ENCODE peak calls at places on chromosomes 12 and 14, in eight cellular contexts. L is transverse colon, S is breast epithelium, V is GM12878, D is tibial nerve, J is ovary, N is HCT116, G is lower leg skin. H is an unnamed sample.

GRCh38 chr14:73325630-73326299 is 88.5 kb downstream of the PAPLN start:
- DNase-seq in L (no peak), S (no peak), V (no peak), D (no peak), J (no peak), N (no peak), G (no peak), H (no peak)

GRCh38 chr14:29601559-29602109 is 326.0 kb downstream of the PRKD1 start:
- DNase-seq in L (no peak), S (no peak), V (no peak), D (no peak), J (no peak), N (no peak), G (no peak), H (no peak)

GRCh38 chr12:69240625-69240984 is 1.2 kb downstream of the CPSF6 start:
- DNase-seq in L (no peak), S (no peak), V (no peak), D (no peak), J (no peak), N (no peak), G (no peak), H (peak)

GRCh38 chr12:114684098-114684869 is at the start of gene TBX3:
- DNase-seq in L (peak), S (peak), V (no peak), D (peak), J (peak), N (peak), G (peak), H (peak)

GRCh38 chr12:22474970-22475720 is 69.2 kb downstream of the C2CD5 start:
- DNase-seq in L (no peak), S (no peak), V (no peak), D (no peak), J (no peak), N (no peak), G (no peak), H (no peak)

GRCh38 chr12:91419809-91420208 is 237.2 kb upstream of the DCN start:
- DNase-seq in L (no peak), S (no peak), V (no peak), D (no peak), J (no peak), N (no peak), G (no peak), H (no peak)

GRCh38 chr12:11446372-11446771 is 51.0 kb upstream of the PRB2 start:
- DNase-seq in L (no peak), S (no peak), V (no peak), D (no peak), J (no peak), N (no peak), G (no peak), H (no peak)

GRCh38 chr12:66708704-66709443 is 30.0 kb upstream of the GRIP1 start:
- DNase-seq in L (no peak), S (no peak), V (no peak), D (no peak), J (no peak), N (no peak), G (no peak), H (peak)

GRCh38 chr12:31588976-31589375 is 2.0 kb downstream of the DENND5B start:
- DNase-seq in L (no peak), S (no peak), V (no peak), D (no peak), J (no peak), N (no peak), G (no peak), H (no peak)

GRCh38 chr12:94689002-94689645 is 38.8 kb upstream of the TMCC3 start:
- DNase-seq in L (no peak), S (no peak), V (no peak), D (no peak), J (no peak), N (no peak), G (no peak), H (no peak)

GRCh38 chr12:32671930-32672785 is 6.9 kb upstream of the DNM1L start:
- DNase-seq in L (peak), S (no peak), V (no peak), D (peak), J (peak), N (peak), G (peak), H (peak)

GRCh38 chr12:47801170-47801903 is 18.4 kb downstream of the HDAC7 start:
- DNase-seq in L (no peak), S (no peak), V (no peak), D (no peak), J (no peak), N (no peak), G (no peak), H (no peak)

GRCh38 chr14:50396636-50397460 is at the start of gene CDKL1:
- DNase-seq in L (peak), S (peak), V (no peak), D (peak), J (peak), N (no peak), G (peak), H (peak)

GRCh38 chr14:73725116-73726024 is 11.2 kb upstream of the PNMA1 start:
- DNase-seq in L (no peak), S (no peak), V (no peak), D (peak), J (no peak), N (no peak), G (no peak), H (peak)

GRCh38 chr14:49584058-49584457 is 2.1 kb downstream of the RPS29 start:
- DNase-seq in L (no peak), S (no peak), V (no peak), D (no peak), J (no peak), N (no peak), G (no peak), H (no peak)

GRCh38 chr12:117599849-117600248 is 238.4 kb upstream of the NOS1 start:
- DNase-seq in L (no peak), S (no peak), V (no peak), D (no peak), J (no peak), N (peak), G (no peak), H (no peak)

GRCh38 chr14:101078105-101078891 is 174.8 kb upstream of the RTL1 start:
- DNase-seq in L (peak), S (no peak), V (no peak), D (no peak), J (no peak), N (no peak), G (peak), H (no peak)

GRCh38 chr14:72560856-72561493 is 332.9 kb downstream of the DPF3 start:
- DNase-seq in L (no peak), S (no peak), V (no peak), D (no peak), J (no peak), N (no peak), G (no peak), H (no peak)

GRCh38 chr12:2306012-2306411 is 253.2 kb downstream of the CACNA1C start:
- DNase-seq in L (no peak), S (no peak), V (no peak), D (no peak), J (no peak), N (no peak), G (no peak), H (no peak)

GRCh38 chr12:25723921-25724491 is 170.9 kb upstream of the LMNTD1 start:
- DNase-seq in L (no peak), S (no peak), V (no peak), D (no peak), J (no peak), N (no peak), G (peak), H (no peak)

GRCh38 chr14:64763801-64764511 is 59.7 kb downstream of the PLEKHG3 start:
- DNase-seq in L (peak), S (no peak), V (no peak), D (peak), J (peak), N (no peak), G (no peak), H (peak)

GRCh38 chr14:71555654-71556559 is 376.3 kb upstream of the RGS6 start:
- DNase-seq in L (peak), S (no peak), V (peak), D (no peak), J (no peak), N (no peak), G (no peak), H (no peak)

GRCh38 chr14:95349241-95349640 is 29.5 kb upstream of the CLMN start:
- DNase-seq in L (no peak), S (no peak), V (no peak), D (no peak), J (no peak), N (no peak), G (no peak), H (no peak)

GRCh38 chr12:47576256-47576655 is 129.6 kb downstream of the RPAP3 start:
- DNase-seq in L (no peak), S (no peak), V (no peak), D (no peak), J (no peak), N (no peak), G (no peak), H (no peak)

GRCh38 chr12:31629756-31630732 is 29.4 kb upstream of the ETFBKMT start:
- DNase-seq in L (no peak), S (no peak), V (no peak), D (no peak), J (peak), N (no peak), G (no peak), H (no peak)

GRCh38 chr12:49535921-49536525 is 2.8 kb upstream of the KCNH3 start:
- DNase-seq in L (no peak), S (no peak), V (no peak), D (no peak), J (no peak), N (no peak), G (no peak), H (no peak)

GRCh38 chr14:51539571-51540037 is 112.1 kb upstream of the FRMD6 start:
- DNase-seq in L (no peak), S (no peak), V (no peak), D (no peak), J (no peak), N (no peak), G (no peak), H (no peak)

GRCh38 chr12:116294464-116295002 is 17.0 kb upstream of the MED13L start:
- DNase-seq in L (no peak), S (no peak), V (no peak), D (no peak), J (no peak), N (no peak), G (no peak), H (no peak)

GRCh38 chr12:1878695-1879094 is 39.8 kb downstream of the CACNA2D4 start:
- DNase-seq in L (no peak), S (no peak), V (no peak), D (peak), J (no peak), N (no peak), G (no peak), H (no peak)

GRCh38 chr12:49059063-49059384 is 1.6 kb downstream of the KMT2D start:
- DNase-seq in L (no peak), S (no peak), V (no peak), D (no peak), J (no peak), N (no peak), G (no peak), H (no peak)

GRCh38 chr14:59679872-59680271 is 103.3 kb upstream of the CCDC175 start:
- DNase-seq in L (no peak), S (no peak), V (no peak), D (peak), J (no peak), N (no peak), G (peak), H (no peak)

GRCh38 chr14:64503184-64503433 is 529 bp downstream of the ZBTB25 start:
- DNase-seq in L (no peak), S (no peak), V (no peak), D (no peak), J (no peak), N (no peak), G (no peak), H (no peak)

GRCh38 chr12:55789893-55790292 is 27.6 kb downstream of the SARNP start:
- DNase-seq in L (no peak), S (no peak), V (no peak), D (no peak), J (no peak), N (no peak), G (no peak), H (no peak)

GRCh38 chr12:45273717-45274271 is 57.9 kb downstream of the ANO6 start:
- DNase-seq in L (no peak), S (no peak), V (no peak), D (peak), J (peak), N (peak), G (peak), H (peak)

GRCh38 chr14:65560340-65561027 is 148.0 kb downstream of the FUT8 start:
- DNase-seq in L (no peak), S (no peak), V (no peak), D (no peak), J (no peak), N (no peak), G (no peak), H (no peak)

GRCh38 chr12:120055639-120056038 is 60.9 kb downstream of the RAB35 start:
- DNase-seq in L (no peak), S (no peak), V (no peak), D (no peak), J (no peak), N (no peak), G (no peak), H (no peak)

GRCh38 chr14:105501504-105502291 is 10.7 kb downstream of the TEDC1 start:
- DNase-seq in L (no peak), S (no peak), V (no peak), D (no peak), J (no peak), N (no peak), G (no peak), H (no peak)

DNA sequence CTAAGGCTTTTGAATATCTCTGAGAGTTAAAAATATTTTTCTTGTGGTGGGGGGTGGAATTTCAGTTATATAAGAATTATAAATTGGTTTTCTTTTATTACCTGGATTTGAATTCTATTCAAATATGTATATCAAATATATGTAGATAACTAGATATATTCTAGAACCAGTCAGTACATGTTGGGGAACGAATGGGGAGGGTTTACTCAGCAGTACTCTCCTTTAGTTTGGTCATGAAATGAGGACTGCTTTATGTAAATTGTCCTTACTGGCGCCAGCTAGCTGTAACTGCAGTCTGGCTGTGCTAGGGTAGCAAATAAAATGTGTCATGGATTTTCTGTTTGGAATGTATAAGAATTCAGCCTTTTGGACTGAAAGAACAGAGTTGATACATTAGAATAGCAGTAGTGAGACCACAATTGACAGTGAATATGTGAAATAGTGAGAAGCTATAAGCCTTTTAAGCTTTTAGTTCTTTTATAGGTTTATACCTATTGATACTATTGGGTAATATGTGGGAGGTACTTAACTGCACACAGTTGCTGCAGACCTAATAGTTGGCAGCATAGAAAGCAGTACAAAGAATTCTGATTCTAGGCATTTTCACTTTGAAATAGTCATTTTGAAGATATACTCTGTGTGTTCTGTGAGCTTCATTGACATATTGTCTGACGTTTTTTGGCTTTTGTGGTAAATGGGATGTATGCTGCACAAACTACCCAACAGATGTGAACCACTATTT is 29.0 kb downstream of the ATF7IP start:
- DNase-seq in L (no peak), S (no peak), V (peak), D (no peak), J (no peak), N (peak), G (peak), H (peak)
- TF ChIP-seq POLR2A in L (no peak), S (no peak), V (peak), D (no peak), J (no peak), N (no peak), G (no peak), H (peak)

GRCh38 chr14:61561657-61562276 is 133.5 kb upstream of the HIF1A start:
- DNase-seq in L (peak), S (peak), V (no peak), D (peak), J (peak), N (peak), G (peak), H (no peak)
- TF ChIP-seq POLR2A in L (no peak), S (no peak), V (no peak), D (no peak), J (no peak), N (peak), G (no peak), H (no peak)

GRCh38 chr12:122021822-122022392 is at the start of gene BCL7A:
- DNase-seq in L (peak), S (peak), V (no peak), D (peak), J (peak), N (peak), G (no peak), H (peak)
- TF ChIP-seq POLR2A in L (peak), S (no peak), V (peak), D (no peak), J (peak), N (no peak), G (no peak), H (peak)

GRCh38 chr12:103929909-103930786 is at the start of gene HSP90B1:
- DNase-seq in L (peak), S (peak), V (peak), D (peak), J (peak), N (peak), G (peak), H (peak)

GRCh38 chr12:103928736-103929050 is 1.5 kb upstream of the HSP90B1 start:
- DNase-seq in L (peak), S (no peak), V (peak), D (peak), J (peak), N (no peak), G (peak), H (no peak)

GRCh38 chr12:103933237-103933636 is 3.0 kb downstream of the HSP90B1 start:
- DNase-seq in L (no peak), S (no peak), V (no peak), D (no peak), J (no peak), N (no peak), G (no peak), H (no peak)

GRCh38 chr12:103930787-103931536 is 752 bp downstream of the HSP90B1 start:
- DNase-seq in L (peak), S (no peak), V (no peak), D (peak), J (peak), N (no peak), G (peak), H (peak)

DNA sequence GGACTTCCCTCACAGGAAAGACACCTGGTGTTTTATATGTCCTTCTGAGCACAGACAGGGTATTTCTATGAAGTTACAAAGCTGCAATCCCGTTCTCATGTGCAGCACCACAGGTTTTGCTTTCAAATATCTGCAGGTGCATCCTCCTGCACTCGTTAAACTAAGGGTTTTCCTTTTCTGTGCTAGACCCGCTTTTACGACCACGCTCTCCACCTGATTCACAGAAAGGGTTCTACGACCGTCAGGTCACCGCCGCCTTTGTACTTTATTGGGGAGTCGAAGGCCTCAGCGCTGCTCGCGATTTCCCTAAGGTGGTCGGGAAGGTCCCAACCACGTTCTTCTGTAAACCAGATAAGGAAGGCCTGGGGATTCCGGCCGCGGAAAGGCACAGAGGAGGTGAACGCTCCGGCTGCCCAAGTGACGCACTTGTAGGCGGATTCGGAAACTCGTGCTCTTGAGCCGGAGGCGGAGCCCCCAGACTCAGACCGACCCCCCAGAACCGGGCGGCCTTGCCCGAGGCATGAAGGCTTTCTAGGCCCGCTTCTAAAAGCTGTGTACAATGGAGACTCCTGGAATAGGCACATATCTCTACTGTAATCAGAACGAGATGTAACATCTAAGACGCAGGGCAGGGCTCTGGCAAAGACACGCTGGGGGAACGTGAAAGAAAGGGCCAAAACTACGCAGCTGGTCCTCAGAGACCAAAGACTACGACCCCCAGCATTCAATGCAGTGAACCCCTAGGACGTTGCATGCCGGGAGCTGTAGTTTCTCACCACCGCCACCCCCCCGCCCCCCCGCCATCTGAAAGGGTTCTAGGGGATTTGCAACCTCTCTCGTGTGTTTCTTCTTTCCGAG is 930 bp upstream of the HSP90B1 start:
- DNase-seq in L (peak), S (peak), V (peak), D (peak), J (peak), N (peak), G (peak), H (peak)
- TF ChIP-seq POLR2A in L (peak), S (peak), V (peak), D (no peak), J (peak), N (peak), G (no peak), H (peak)

GRCh38 chr14:77052281-77053044 is 24.0 kb upstream of the IRF2BPL start:
- DNase-seq in L (no peak), S (no peak), V (no peak), D (no peak), J (no peak), N (no peak), G (no peak), H (no peak)

GRCh38 chr14:77053046-77053841 is 24.7 kb upstream of the IRF2BPL start:
- DNase-seq in L (peak), S (no peak), V (no peak), D (peak), J (peak), N (no peak), G (no peak), H (peak)

GRCh38 chr14:77046706-77047105 is 18.2 kb upstream of the IRF2BPL start:
- DNase-seq in L (no peak), S (no peak), V (no peak), D (no peak), J (no peak), N (no peak), G (no peak), H (peak)

GRCh38 chr14:77055981-77056380 is 27.5 kb upstream of the IRF2BPL start:
- DNase-seq in L (no peak), S (no peak), V (no peak), D (no peak), J (no peak), N (no peak), G (no peak), H (no peak)

GRCh38 chr14:77051101-77051500 is 22.6 kb upstream of the IRF2BPL start:
- DNase-seq in L (no peak), S (no peak), V (no peak), D (peak), J (no peak), N (no peak), G (peak), H (no peak)
- TF ChIP-seq POLR2A in L (no peak), S (no peak), V (no peak), D (no peak), J (no peak), N (no peak), G (no peak), H (no peak)